ENCODE peak calls at places on chromosomes 12 and 14, in seven cellular contexts. N is endodermal cell, U is heart left ventricle, Z is tibial artery, J is pancreas, M is left ventricle myocardium inferior, W is GM12878. K is an unnamed sample.

GRCh38 chr14:94542811-94543449 is 18.3 kb upstream of the SERPINA4 start:
- DNase-seq in Z (peak), J (no peak), M (no peak), U (no peak), N (peak), W (no peak), K (no peak)

GRCh38 chr14:53791116-53791515 is 165.5 kb downstream of the BMP4 start:
- DNase-seq in N (no peak), M (no peak), U (no peak), Z (no peak), W (no peak), J (no peak), K (no peak)

GRCh38 chr12:39012870-39013269 is 107.5 kb upstream of the CPNE8 start:
- DNase-seq in U (no peak), M (no peak), N (no peak), J (no peak), Z (no peak), W (no peak), K (no peak)

GRCh38 chr14:93105362-93105761 is 10.4 kb downstream of the ITPK1 start:
- DNase-seq in N (no peak), Z (no peak), W (no peak), J (no peak), U (no peak), M (peak), K (no peak)

GRCh38 chr12:90211017-90211416 is 502.4 kb upstream of the ATP2B1 start:
- DNase-seq in M (no peak), U (no peak), J (no peak), Z (no peak), N (no peak), W (no peak), K (no peak)

GRCh38 chr12:87428701-87429277 is 600.4 kb downstream of the C12orf50 start:
- DNase-seq in Z (no peak), M (no peak), J (no peak), N (no peak), W (no peak), U (no peak), K (no peak)

GRCh38 chr12:106246891-106247730 is 709 bp downstream of the CKAP4 start:
- DNase-seq in U (peak), N (peak), Z (peak), J (peak), M (peak), W (no peak), K (peak)

GRCh38 chr14:103576371-103577024 is 13.7 kb downstream of the COA8 start:
- DNase-seq in J (peak), N (peak), Z (peak), M (peak), W (no peak), U (peak), K (peak)

GRCh38 chr14:99604766-99605298 is 825 bp upstream of the CCDC85C start:
- DNase-seq in N (no peak), W (no peak), U (no peak), M (no peak), Z (peak), J (peak), K (no peak)

GRCh38 chr14:105148604-105149145 is 19.9 kb downstream of the JAG2 start:
- DNase-seq in J (no peak), M (peak), W (no peak), N (peak), Z (no peak), U (no peak), K (no peak)

GRCh38 chr14:102503576-102504224 is 5.9 kb downstream of the ANKRD9 start:
- DNase-seq in U (no peak), J (no peak), Z (no peak), W (no peak), N (no peak), M (no peak), K (no peak)

GRCh38 chr12:66837311-66837627 is 158.4 kb upstream of the GRIP1 start:
- DNase-seq in W (no peak), M (no peak), U (no peak), J (no peak), Z (no peak), N (no peak), K (no peak)

GRCh38 chr12:107402041-107403022 is 283.3 kb upstream of the PWP1 start:
- DNase-seq in M (no peak), J (peak), N (peak), W (no peak), U (no peak), Z (no peak), K (no peak)

GRCh38 chr12:52692253-52692652 is 11.1 kb downstream of the KRT77 start:
- DNase-seq in M (no peak), U (no peak), W (no peak), Z (no peak), N (peak), J (no peak), K (no peak)

GRCh38 chr14:54927551-54927950 is 24.9 kb upstream of the GCH1 start:
- DNase-seq in Z (no peak), U (no peak), W (no peak), J (no peak), M (no peak), N (no peak), K (no peak)

GRCh38 chr12:58596381-58596780 is 323.9 kb downstream of the LRIG3 start:
- DNase-seq in N (no peak), J (no peak), W (no peak), U (no peak), M (no peak), Z (no peak), K (no peak)

GRCh38 chr14:49306152-49306751 is 279.9 kb downstream of the RPS29 start:
- DNase-seq in Z (no peak), M (no peak), N (no peak), J (no peak), W (no peak), U (no peak), K (no peak)

GRCh38 chr14:32761381-32761968 is 177.2 kb upstream of the NPAS3 start:
- DNase-seq in M (no peak), U (no peak), Z (no peak), J (no peak), N (no peak), W (no peak), K (no peak)

GRCh38 chr14:105076296-105076804 is 11.1 kb upstream of the GPR132 start:
- DNase-seq in W (no peak), J (peak), N (peak), Z (no peak), U (peak), M (no peak), K (no peak)

GRCh38 chr12:3222935-3223334 is 145.8 kb downstream of the TSPAN9 start:
- DNase-seq in U (no peak), Z (no peak), N (no peak), M (no peak), J (no peak), W (no peak), K (no peak)

GRCh38 chr12:129119537-129119936 is 266.3 kb downstream of the GLT1D1 start:
- DNase-seq in Z (no peak), W (no peak), J (no peak), U (no peak), M (no peak), N (peak), K (peak)

GRCh38 chr12:31363826-31364225 is 37.9 kb upstream of the SINHCAF start:
- DNase-seq in J (no peak), U (no peak), W (no peak), M (no peak), N (no peak), Z (no peak), K (no peak)

GRCh38 chr12:14836336-14837210 is 6.8 kb downstream of the ART4 start:
- DNase-seq in N (no peak), Z (no peak), M (no peak), U (no peak), J (no peak), W (no peak), K (no peak)

GRCh38 chr14:69059658-69060648 is 80.9 kb upstream of the ACTN1 start:
- DNase-seq in U (no peak), W (no peak), J (no peak), M (no peak), Z (peak), N (no peak), K (no peak)

GRCh38 chr12:69676257-69677012 is 22.7 kb downstream of the BEST3 start:
- DNase-seq in J (no peak), W (no peak), U (no peak), M (no peak), N (no peak), Z (no peak), K (no peak)

GRCh38 chr12:89238593-89238992 is 113.7 kb downstream of the DUSP6 start:
- DNase-seq in N (no peak), U (peak), M (peak), J (no peak), W (no peak), Z (peak), K (no peak)

GRCh38 chr12:124457287-124458219 is 109.9 kb downstream of the NCOR2 start:
- DNase-seq in W (no peak), J (no peak), N (no peak), U (peak), M (peak), Z (peak), K (peak)

DNA sequence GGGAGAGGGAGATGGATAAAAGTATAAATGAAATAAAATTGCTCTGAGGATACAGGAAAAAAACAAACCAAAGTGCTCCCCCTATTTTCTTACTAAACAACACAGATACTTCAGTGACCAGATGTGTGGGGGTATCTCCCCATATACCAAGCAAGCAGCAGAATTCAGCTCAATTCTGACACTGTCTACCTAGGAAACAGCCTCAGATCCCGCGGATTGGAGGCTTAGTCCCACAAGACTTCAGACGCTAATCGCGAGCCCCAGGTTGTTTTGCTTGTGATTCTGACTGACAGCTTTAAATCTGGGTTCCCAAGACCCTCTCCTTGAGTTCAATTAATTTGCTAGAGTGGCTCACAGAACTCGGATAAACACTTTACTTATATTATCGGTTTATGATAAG is 17.3 kb downstream of the NFKBIA start:
- DNase-seq in Z (no peak), N (no peak), W (no peak), M (no peak), J (no peak), U (no peak), K (no peak)
- H3K4me3 ChIP-seq in Z (no peak), N (no peak), W (no peak), M (no peak), J (no peak), U (no peak), K (no peak)

DNA sequence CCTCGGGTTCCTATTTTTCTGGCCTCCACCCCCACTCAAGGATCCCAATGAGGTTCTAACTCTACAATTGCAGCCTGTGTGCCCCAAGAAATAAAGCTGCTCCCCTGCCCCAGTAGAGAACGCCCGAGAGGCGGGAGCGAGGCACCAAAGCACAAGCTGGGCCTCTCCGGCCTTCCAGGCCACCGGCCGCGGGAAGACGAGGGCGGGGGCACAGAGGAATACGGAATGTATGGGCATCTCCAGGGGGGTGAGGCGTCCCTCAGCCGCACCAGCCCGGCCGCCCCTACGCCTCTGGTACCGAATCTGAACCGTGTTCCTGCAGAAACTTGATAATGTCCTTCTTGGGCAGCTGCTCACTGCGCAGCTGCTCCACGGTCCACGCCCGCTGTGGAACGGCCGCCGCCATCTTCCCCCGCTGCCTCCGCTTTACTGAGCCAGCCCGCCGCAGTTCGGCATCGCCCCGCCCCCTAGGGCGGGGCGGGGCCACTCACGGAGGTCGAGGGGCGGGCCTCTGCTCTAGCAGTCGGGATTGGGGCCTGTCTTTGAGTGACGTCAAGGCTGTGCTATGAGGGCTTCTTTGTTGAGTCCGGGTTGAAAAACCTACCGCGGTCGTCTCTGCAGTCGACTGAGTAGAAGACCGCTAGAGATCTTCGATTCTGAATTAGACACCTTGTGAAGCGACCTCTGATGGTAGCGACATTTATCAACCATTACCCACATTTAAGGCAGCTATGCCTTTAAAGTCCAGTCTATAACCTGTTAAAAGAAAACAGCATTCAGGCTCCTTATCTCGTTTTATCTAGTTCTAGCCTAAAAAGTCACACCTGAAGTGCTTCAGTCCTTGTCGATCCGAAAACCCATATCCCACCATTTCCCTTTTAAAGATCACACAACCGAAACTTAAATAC is at the start of gene FKBP3:
- DNase-seq in N (peak), W (peak), J (peak), Z (peak), M (peak), U (peak), K (peak)
- TF ChIP-seq CTCF in N (peak), W (peak), J (no peak), Z (no peak), M (no peak), U (peak), K (no peak)

GRCh38 chr14:77707724-77708408 is at the start of the genes ALKBH1 and SLIRP:
- DNase-seq in U (peak), M (peak), W (peak), N (peak), Z (peak), J (peak), K (peak)

GRCh38 chr14:77708749-77709148 is 846 bp downstream of the SLIRP start:
- DNase-seq in Z (no peak), U (no peak), W (no peak), J (no peak), N (no peak), M (no peak), K (no peak)

GRCh38 chr14:77707355-77707723 is 484 bp downstream of the ALKBH1 start:
- DNase-seq in U (peak), M (no peak), W (no peak), N (peak), J (no peak), Z (no peak), K (no peak)

GRCh38 chr14:77710364-77710763 is 2.5 kb downstream of the SLIRP start:
- DNase-seq in W (no peak), M (no peak), Z (no peak), N (no peak), J (no peak), U (no peak), K (no peak)

GRCh38 chr14:77709412-77709811 is 1.5 kb downstream of the SLIRP start:
- DNase-seq in W (no peak), U (no peak), Z (no peak), M (no peak), J (no peak), N (no peak), K (no peak)
- H3K4me3 ChIP-seq in W (peak), U (peak), Z (no peak), M (peak), J (no peak), N (peak), K (no peak)

GRCh38 chr12:25725874-25726273 is 172.8 kb upstream of the LMNTD1 start:
- DNase-seq in M (no peak), Z (no peak), N (no peak), J (no peak), U (no peak), W (no peak), K (peak)
- TF ChIP-seq CTCF in M (no peak), Z (no peak), N (no peak), J (no peak), U (no peak), W (no peak), K (no peak)

GRCh38 chr12:130953783-130954543 is at the start of gene ADGRD1:
- DNase-seq in M (peak), U (peak), W (no peak), N (peak), J (no peak), Z (peak), K (peak)
- H3K4me3 ChIP-seq in M (peak), U (peak), W (peak), N (no peak), J (peak), Z (peak), K (peak)

GRCh38 chr12:132315951-132316350 is 13.4 kb downstream of the GALNT9 start:
- DNase-seq in J (peak), W (no peak), N (no peak), M (no peak), Z (no peak), U (no peak), K (no peak)

GRCh38 chr12:132314035-132314434 is 15.4 kb downstream of the GALNT9 start:
- DNase-seq in N (no peak), Z (no peak), U (no peak), J (no peak), W (no peak), M (no peak), K (no peak)

GRCh38 chr12:132314516-132315233 is 14.7 kb downstream of the GALNT9 start:
- DNase-seq in U (no peak), Z (no peak), W (no peak), N (no peak), M (no peak), J (peak), K (no peak)

GRCh38 chr12:132316497-132317232 is 12.7 kb downstream of the GALNT9 start:
- DNase-seq in W (no peak), N (no peak), J (peak), Z (no peak), M (no peak), U (no peak), K (no peak)

DNA sequence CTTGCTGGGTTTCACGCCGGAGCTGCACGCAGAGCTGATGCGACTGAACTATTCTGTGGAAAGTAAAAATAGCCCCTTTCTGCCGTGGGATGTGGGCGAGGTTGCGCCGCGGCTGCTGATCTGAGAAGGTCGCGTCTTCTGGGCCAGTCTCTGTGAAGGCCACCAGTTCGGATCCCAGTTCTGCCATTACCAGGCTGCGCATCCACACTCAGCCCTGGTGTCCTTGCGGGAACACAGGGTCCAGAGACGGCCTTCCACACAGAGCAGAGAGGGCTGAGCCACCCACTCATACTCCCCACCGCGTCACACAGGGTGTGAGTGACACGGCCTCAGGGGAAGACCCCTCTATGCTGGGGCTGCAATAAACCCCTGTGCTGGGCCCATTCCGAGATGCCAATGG is 13.9 kb downstream of the GALNT9 start:
- DNase-seq in Z (no peak), U (no peak), N (no peak), W (no peak), M (no peak), J (peak), K (no peak)
- TF ChIP-seq CTCF in Z (no peak), U (no peak), N (no peak), W (no peak), M (no peak), J (no peak), K (no peak)

K was measured in lower leg skin.